ENCODE peak calls at places on chromosomes 6 and 20, in seven cellular contexts. One of them, this sample, is unnamed.

GRCh38 chr6:137827411-137827940 is 39.6 kb upstream of the TNFAIP3 start:
- DNase-seq in hepatocyte: no peak
- DNase-seq in MM.1S: no peak
- DNase-seq in GM23248: no peak
- DNase-seq in PC-3: no peak
- DNase-seq in SK-N-SH: no peak
- DNase-seq in OCI-LY7: no peak
- DNase-seq in this sample: no peak

GRCh38 chr6:159197251-159197650 is 28.1 kb downstream of the FNDC1 start:
- DNase-seq in hepatocyte: no peak
- DNase-seq in MM.1S: no peak
- DNase-seq in GM23248: no peak
- DNase-seq in PC-3: no peak
- DNase-seq in SK-N-SH: no peak
- DNase-seq in OCI-LY7: no peak
- DNase-seq in this sample: no peak

GRCh38 chr20:34256629-34257124 is 15.5 kb downstream of the ASIP start:
- DNase-seq in hepatocyte: no peak
- DNase-seq in MM.1S: no peak
- DNase-seq in GM23248: no peak
- DNase-seq in PC-3: no peak
- DNase-seq in SK-N-SH: no peak
- DNase-seq in OCI-LY7: no peak
- DNase-seq in this sample: no peak

GRCh38 chr20:58714923-58715708 is 22.5 kb downstream of the NPEPL1 start:
- DNase-seq in hepatocyte: peak
- DNase-seq in MM.1S: no peak
- DNase-seq in GM23248: no peak
- DNase-seq in PC-3: no peak
- DNase-seq in SK-N-SH: peak
- DNase-seq in OCI-LY7: no peak
- DNase-seq in this sample: no peak

GRCh38 chr6:170008386-170008785 is 257.0 kb downstream of the ERMARD start:
- DNase-seq in hepatocyte: no peak
- DNase-seq in MM.1S: no peak
- DNase-seq in GM23248: no peak
- DNase-seq in PC-3: no peak
- DNase-seq in SK-N-SH: no peak
- DNase-seq in OCI-LY7: no peak
- DNase-seq in this sample: no peak

GRCh38 chr6:14550817-14551216 is 433.2 kb downstream of the CD83 start:
- DNase-seq in hepatocyte: peak
- DNase-seq in MM.1S: no peak
- DNase-seq in GM23248: peak
- DNase-seq in PC-3: no peak
- DNase-seq in SK-N-SH: no peak
- DNase-seq in OCI-LY7: peak
- DNase-seq in this sample: no peak

GRCh38 chr6:104014560-104014959 is 845.2 kb downstream of the HACE1 start:
- DNase-seq in hepatocyte: no peak
- DNase-seq in MM.1S: no peak
- DNase-seq in GM23248: no peak
- DNase-seq in PC-3: no peak
- DNase-seq in SK-N-SH: no peak
- DNase-seq in OCI-LY7: no peak
- DNase-seq in this sample: no peak

GRCh38 chr6:26299286-26300042 is 65.5 kb upstream of the BTN3A2 start:
- DNase-seq in hepatocyte: no peak
- DNase-seq in MM.1S: no peak
- DNase-seq in GM23248: no peak
- DNase-seq in PC-3: no peak
- DNase-seq in SK-N-SH: no peak
- DNase-seq in OCI-LY7: no peak
- DNase-seq in this sample: peak

GRCh38 chr20:53578492-53579222 is 15.0 kb downstream of the ZNF217 start:
- DNase-seq in hepatocyte: peak
- DNase-seq in MM.1S: peak
- DNase-seq in GM23248: peak
- DNase-seq in PC-3: peak
- DNase-seq in SK-N-SH: peak
- DNase-seq in OCI-LY7: peak
- DNase-seq in this sample: peak

GRCh38 chr6:89680150-89680549 is 41.6 kb upstream of the LYRM2 start:
- DNase-seq in hepatocyte: no peak
- DNase-seq in MM.1S: no peak
- DNase-seq in GM23248: peak
- DNase-seq in PC-3: no peak
- DNase-seq in SK-N-SH: no peak
- DNase-seq in OCI-LY7: no peak
- DNase-seq in this sample: no peak

GRCh38 chr6:85864453-85865401 is 222.0 kb upstream of the SYNCRIP start:
- DNase-seq in hepatocyte: peak
- DNase-seq in MM.1S: no peak
- DNase-seq in GM23248: peak
- DNase-seq in PC-3: peak
- DNase-seq in SK-N-SH: no peak
- DNase-seq in OCI-LY7: no peak
- DNase-seq in this sample: no peak

GRCh38 chr6:98944598-98945011 is 3.1 kb downstream of the FBXL4 start:
- DNase-seq in hepatocyte: peak
- DNase-seq in MM.1S: no peak
- DNase-seq in GM23248: peak
- DNase-seq in PC-3: peak
- DNase-seq in SK-N-SH: peak
- DNase-seq in OCI-LY7: no peak
- DNase-seq in this sample: no peak

GRCh38 chr6:81606965-81607381 is 145.5 kb downstream of the TENT5A start:
- DNase-seq in hepatocyte: no peak
- DNase-seq in MM.1S: no peak
- DNase-seq in GM23248: peak
- DNase-seq in PC-3: peak
- DNase-seq in SK-N-SH: no peak
- DNase-seq in OCI-LY7: no peak
- DNase-seq in this sample: no peak

GRCh38 chr6:24919404-24919892 is 16.3 kb downstream of the RIPOR2 start:
- DNase-seq in hepatocyte: no peak
- DNase-seq in MM.1S: no peak
- DNase-seq in GM23248: no peak
- DNase-seq in PC-3: no peak
- DNase-seq in SK-N-SH: no peak
- DNase-seq in OCI-LY7: peak
- DNase-seq in this sample: no peak

GRCh38 chr20:29689411-29690225 is 1567.8 kb upstream of the DEFB115 start:
- DNase-seq in hepatocyte: no peak
- DNase-seq in MM.1S: no peak
- DNase-seq in GM23248: peak
- DNase-seq in PC-3: peak
- DNase-seq in SK-N-SH: peak
- DNase-seq in OCI-LY7: no peak
- DNase-seq in this sample: no peak

GRCh38 chr6:80528115-80528514 is 421.6 kb downstream of the BCKDHB start:
- DNase-seq in hepatocyte: peak
- DNase-seq in MM.1S: no peak
- DNase-seq in GM23248: no peak
- DNase-seq in PC-3: no peak
- DNase-seq in SK-N-SH: no peak
- DNase-seq in OCI-LY7: no peak
- DNase-seq in this sample: no peak

GRCh38 chr6:6700871-6701270 is 112.4 kb downstream of the LY86 start:
- DNase-seq in hepatocyte: no peak
- DNase-seq in MM.1S: no peak
- DNase-seq in GM23248: no peak
- DNase-seq in PC-3: no peak
- DNase-seq in SK-N-SH: no peak
- DNase-seq in OCI-LY7: no peak
- DNase-seq in this sample: no peak

GRCh38 chr6:6701864-6702263 is 113.3 kb downstream of the LY86 start:
- DNase-seq in hepatocyte: no peak
- DNase-seq in MM.1S: no peak
- DNase-seq in GM23248: peak
- DNase-seq in PC-3: no peak
- DNase-seq in SK-N-SH: no peak
- DNase-seq in OCI-LY7: no peak
- DNase-seq in this sample: no peak

GRCh38 chr6:6697620-6698019 is 109.1 kb downstream of the LY86 start:
- DNase-seq in hepatocyte: no peak
- DNase-seq in MM.1S: no peak
- DNase-seq in GM23248: no peak
- DNase-seq in PC-3: no peak
- DNase-seq in SK-N-SH: no peak
- DNase-seq in OCI-LY7: no peak
- DNase-seq in this sample: peak

GRCh38 chr6:6700421-6700820 is 111.9 kb downstream of the LY86 start:
- DNase-seq in hepatocyte: no peak
- DNase-seq in MM.1S: no peak
- DNase-seq in GM23248: no peak
- DNase-seq in PC-3: no peak
- DNase-seq in SK-N-SH: no peak
- DNase-seq in OCI-LY7: no peak
- DNase-seq in this sample: no peak

GRCh38 chr6:6699741-6700367 is 111.3 kb downstream of the LY86 start:
- DNase-seq in hepatocyte: peak
- DNase-seq in MM.1S: no peak
- DNase-seq in GM23248: peak
- DNase-seq in PC-3: peak
- DNase-seq in SK-N-SH: peak
- DNase-seq in OCI-LY7: no peak
- DNase-seq in this sample: peak
- H3K4me3 ChIP-seq in hepatocyte: no peak
- H3K4me3 ChIP-seq in MM.1S: no peak
- H3K4me3 ChIP-seq in GM23248: peak
- H3K4me3 ChIP-seq in PC-3: no peak
- H3K4me3 ChIP-seq in SK-N-SH: no peak
- H3K4me3 ChIP-seq in OCI-LY7: no peak
- H3K4me3 ChIP-seq in this sample: no peak

DNA sequence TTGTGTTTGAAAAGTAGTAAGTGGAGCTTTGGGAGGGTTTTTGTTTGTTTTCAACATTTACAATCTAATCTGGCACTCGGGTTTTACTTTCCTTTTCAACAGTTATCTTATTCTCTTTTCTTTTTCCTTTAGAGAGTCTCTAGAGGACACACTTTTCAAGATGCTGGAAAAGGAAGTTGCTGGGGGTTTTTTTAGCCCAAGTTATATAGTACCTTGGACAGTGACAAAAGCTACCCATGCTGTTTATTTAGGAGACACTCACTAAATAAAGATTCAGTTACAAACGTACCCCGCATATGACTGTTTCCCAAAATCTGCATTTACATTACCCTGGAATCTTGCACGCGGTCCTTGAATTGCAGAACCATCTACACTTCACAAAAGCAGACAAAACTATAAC is 78.8 kb downstream of the MAP7 start:
- DNase-seq in hepatocyte: no peak
- DNase-seq in MM.1S: no peak
- DNase-seq in GM23248: peak
- DNase-seq in PC-3: no peak
- DNase-seq in SK-N-SH: no peak
- DNase-seq in OCI-LY7: no peak
- DNase-seq in this sample: peak
- TF ChIP-seq EZH2phosphoT487 in hepatocyte: no peak
- TF ChIP-seq EZH2phosphoT487 in MM.1S: no peak
- TF ChIP-seq EZH2phosphoT487 in GM23248: no peak
- TF ChIP-seq EZH2phosphoT487 in PC-3: no peak
- TF ChIP-seq EZH2phosphoT487 in SK-N-SH: no peak
- TF ChIP-seq EZH2phosphoT487 in OCI-LY7: no peak
- TF ChIP-seq EZH2phosphoT487 in this sample: no peak

GRCh38 chr20:37838769-37839431 is 64.0 kb upstream of the VSTM2L start:
- DNase-seq in hepatocyte: no peak
- DNase-seq in MM.1S: no peak
- DNase-seq in GM23248: no peak
- DNase-seq in PC-3: no peak
- DNase-seq in SK-N-SH: no peak
- DNase-seq in OCI-LY7: no peak
- DNase-seq in this sample: no peak

GRCh38 chr20:37828584-37829527 is 74.1 kb upstream of the VSTM2L start:
- DNase-seq in hepatocyte: no peak
- DNase-seq in MM.1S: no peak
- DNase-seq in GM23248: no peak
- DNase-seq in PC-3: no peak
- DNase-seq in SK-N-SH: no peak
- DNase-seq in OCI-LY7: no peak
- DNase-seq in this sample: no peak

GRCh38 chr20:37836926-37837325 is 66.0 kb upstream of the VSTM2L start:
- DNase-seq in hepatocyte: no peak
- DNase-seq in MM.1S: no peak
- DNase-seq in GM23248: no peak
- DNase-seq in PC-3: no peak
- DNase-seq in SK-N-SH: no peak
- DNase-seq in OCI-LY7: no peak
- DNase-seq in this sample: no peak

GRCh38 chr20:37837934-37838333 is 65.0 kb upstream of the VSTM2L start:
- DNase-seq in hepatocyte: peak
- DNase-seq in MM.1S: no peak
- DNase-seq in GM23248: no peak
- DNase-seq in PC-3: no peak
- DNase-seq in SK-N-SH: peak
- DNase-seq in OCI-LY7: no peak
- DNase-seq in this sample: peak

GRCh38 chr20:37833172-37833915 is 69.6 kb upstream of the VSTM2L start:
- DNase-seq in hepatocyte: no peak
- DNase-seq in MM.1S: no peak
- DNase-seq in GM23248: no peak
- DNase-seq in PC-3: no peak
- DNase-seq in SK-N-SH: no peak
- DNase-seq in OCI-LY7: no peak
- DNase-seq in this sample: peak
- H3K4me3 ChIP-seq in hepatocyte: no peak
- H3K4me3 ChIP-seq in MM.1S: no peak
- H3K4me3 ChIP-seq in GM23248: no peak
- H3K4me3 ChIP-seq in PC-3: no peak
- H3K4me3 ChIP-seq in SK-N-SH: no peak
- H3K4me3 ChIP-seq in OCI-LY7: no peak
- H3K4me3 ChIP-seq in this sample: no peak

DNA sequence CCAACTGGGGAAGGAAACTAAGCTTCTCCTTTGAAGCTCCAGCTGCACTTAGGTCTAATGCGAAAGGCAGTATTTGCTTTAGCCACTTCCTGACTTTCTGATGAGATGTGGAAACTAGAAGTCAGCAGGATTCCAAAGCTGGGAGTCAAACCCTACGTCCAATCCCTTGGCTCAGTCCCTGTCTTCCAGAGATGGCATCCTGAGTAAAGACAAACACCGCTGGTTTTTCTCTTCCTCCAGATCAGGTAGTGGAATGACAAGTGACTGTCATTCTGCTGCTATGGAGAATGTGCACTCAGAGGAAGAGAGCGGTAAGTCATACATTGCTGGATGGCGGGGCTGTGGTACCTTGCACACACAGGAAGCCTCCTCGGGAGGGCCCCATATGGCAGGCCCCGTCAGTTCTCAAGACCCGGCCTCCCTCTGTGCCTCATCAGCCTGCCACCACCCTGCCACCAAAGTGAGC is 70.9 kb downstream of the MYB start:
- DNase-seq in hepatocyte: peak
- DNase-seq in MM.1S: no peak
- DNase-seq in GM23248: peak
- DNase-seq in PC-3: peak
- DNase-seq in SK-N-SH: no peak
- DNase-seq in OCI-LY7: no peak
- DNase-seq in this sample: peak
- TF ChIP-seq EZH2phosphoT487 in hepatocyte: no peak
- TF ChIP-seq EZH2phosphoT487 in MM.1S: no peak
- TF ChIP-seq EZH2phosphoT487 in GM23248: no peak
- TF ChIP-seq EZH2phosphoT487 in PC-3: no peak
- TF ChIP-seq EZH2phosphoT487 in SK-N-SH: no peak
- TF ChIP-seq EZH2phosphoT487 in OCI-LY7: no peak
- TF ChIP-seq EZH2phosphoT487 in this sample: no peak